ENCODE peak calls at places on chromosomes 12 and 14, in four cellular contexts. One of them, this sample, is unnamed.

GRCh38 chr12:66190519-66191406 is 1.7 kb downstream of the IRAK3 start:
- DNase-seq in H1: no peak
- DNase-seq in K562: no peak
- DNase-seq in A549: no peak
- DNase-seq in this sample: no peak

GRCh38 chr14:78982551-78982950 is 812.4 kb downstream of the NRXN3 start:
- DNase-seq in H1: no peak
- DNase-seq in K562: no peak
- DNase-seq in A549: no peak
- DNase-seq in this sample: no peak

GRCh38 chr12:11658796-11659195 is 9.3 kb downstream of the ETV6 start:
- DNase-seq in H1: no peak
- DNase-seq in K562: no peak
- DNase-seq in A549: no peak
- DNase-seq in this sample: no peak

GRCh38 chr12:132071837-132072384 is 72.2 kb downstream of the DDX51 start:
- DNase-seq in H1: no peak
- DNase-seq in K562: no peak
- DNase-seq in A549: no peak
- DNase-seq in this sample: no peak

GRCh38 chr12:1932264-1932777 is 13.9 kb upstream of the CACNA2D4 start:
- DNase-seq in H1: no peak
- DNase-seq in K562: no peak
- DNase-seq in A549: no peak
- DNase-seq in this sample: no peak

GRCh38 chr12:67269632-67270578 is 747 bp downstream of the CAND1 start:
- DNase-seq in H1: no peak
- DNase-seq in K562: peak; percentile 55
- DNase-seq in A549: peak; percentile 46
- DNase-seq in this sample: peak; percentile 15

GRCh38 chr14:99524091-99524661 is 43.0 kb downstream of the CCNK start:
- DNase-seq in H1: no peak
- DNase-seq in K562: no peak
- DNase-seq in A549: no peak
- DNase-seq in this sample: no peak

GRCh38 chr12:12181516-12181915 is 85.3 kb downstream of the LRP6 start:
- DNase-seq in H1: no peak
- DNase-seq in K562: no peak
- DNase-seq in A549: no peak
- DNase-seq in this sample: no peak

GRCh38 chr12:15152864-15153263 is 68.4 kb downstream of the RERG start:
- DNase-seq in H1: no peak
- DNase-seq in K562: no peak
- DNase-seq in A549: peak; percentile 48
- DNase-seq in this sample: no peak

GRCh38 chr14:29548948-29549370 is 378.7 kb downstream of the PRKD1 start:
- DNase-seq in H1: no peak
- DNase-seq in K562: peak; percentile 59
- DNase-seq in A549: peak; percentile 68
- DNase-seq in this sample: peak; percentile 70

GRCh38 chr12:52648012-52648550 is 3.9 kb downstream of the KRT2 start:
- DNase-seq in H1: no peak
- DNase-seq in K562: no peak
- DNase-seq in A549: no peak
- DNase-seq in this sample: no peak

GRCh38 chr12:105278043-105278697 is 42.2 kb upstream of the APPL2 start:
- DNase-seq in H1: no peak
- DNase-seq in K562: peak; percentile 7
- DNase-seq in A549: peak; percentile 57
- DNase-seq in this sample: peak; percentile 50

DNA sequence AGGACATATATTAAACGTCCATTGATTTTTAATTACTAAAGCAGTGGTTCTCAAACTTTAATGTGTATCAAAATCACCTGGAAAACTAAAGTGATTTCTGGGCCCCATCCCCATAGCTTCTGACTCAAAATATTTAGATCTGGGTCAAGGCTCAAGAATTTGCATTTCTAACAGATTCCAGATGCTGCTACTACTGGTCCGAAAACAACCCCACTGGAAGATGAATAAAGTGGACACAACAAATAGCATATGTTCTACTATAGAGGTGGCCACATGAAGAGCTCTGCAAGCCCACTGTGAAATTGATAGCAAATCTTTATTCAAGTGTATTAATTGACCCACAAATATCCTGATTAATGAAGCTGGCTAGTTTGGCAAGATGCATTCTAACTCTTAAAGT is 69.4 kb downstream of the SPATA7 start:
- DNase-seq in H1: no peak
- DNase-seq in K562: no peak
- DNase-seq in A549: no peak
- DNase-seq in this sample: no peak
- TF ChIP-seq RNF2 in H1: no peak
- TF ChIP-seq RNF2 in K562: no peak
- TF ChIP-seq RNF2 in A549: no peak
- TF ChIP-seq RNF2 in this sample: no peak

DNA sequence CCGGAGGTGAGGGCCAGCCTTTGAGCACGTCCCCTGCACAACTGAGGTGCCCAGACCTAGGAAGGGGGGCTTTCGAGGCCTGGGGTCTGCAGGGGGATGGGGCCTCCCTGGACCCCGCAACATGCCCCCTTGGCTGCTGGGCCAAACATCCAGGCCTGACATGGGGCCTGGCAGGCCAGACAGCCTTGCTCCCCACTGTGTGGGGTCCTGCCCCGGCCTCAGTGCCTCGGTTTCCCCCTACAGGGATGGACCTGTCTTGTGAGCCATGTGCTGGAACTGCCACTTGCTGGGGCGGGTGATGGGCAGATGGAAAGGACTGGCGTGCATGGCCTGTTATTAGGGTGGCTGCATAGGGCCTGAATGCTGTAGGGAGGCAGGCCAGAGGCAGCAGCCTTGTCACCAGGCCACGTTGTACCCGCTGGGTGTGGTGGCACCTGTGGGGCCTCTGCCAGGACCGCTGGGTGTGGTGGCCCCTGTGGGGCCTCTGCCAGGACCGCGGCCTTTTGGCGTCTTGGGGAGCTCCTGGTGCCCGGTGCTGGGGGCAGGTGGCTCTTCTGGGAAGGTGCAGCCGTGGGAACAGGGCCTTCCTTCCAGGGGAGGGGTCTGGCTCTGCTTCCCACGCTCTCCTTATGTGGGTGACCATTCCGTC is 20.4 kb downstream of the ASPG start:
- DNase-seq in H1: no peak
- DNase-seq in K562: no peak
- DNase-seq in A549: no peak
- DNase-seq in this sample: no peak
- TF ChIP-seq RNF2 in H1: no peak
- TF ChIP-seq RNF2 in K562: no peak
- TF ChIP-seq RNF2 in A549: no peak
- TF ChIP-seq RNF2 in this sample: no peak

DNA sequence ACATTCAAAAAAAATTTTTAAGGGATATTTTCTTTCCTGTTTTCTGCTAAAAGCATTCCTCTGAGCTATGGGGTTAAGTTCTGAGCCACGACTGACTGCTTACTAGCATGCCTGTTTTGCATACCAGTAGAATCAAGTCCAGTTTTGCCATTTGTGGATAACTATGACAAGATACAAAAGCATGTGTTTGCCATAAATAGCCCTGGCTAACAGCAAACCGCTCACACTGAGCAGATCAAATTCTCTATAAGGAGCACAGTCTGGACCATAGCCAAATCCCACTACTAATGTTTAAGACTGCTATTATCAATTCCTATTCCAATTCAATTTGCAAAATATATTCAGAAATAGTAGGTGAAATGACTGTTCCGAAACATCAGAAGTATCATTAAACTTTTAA is 3.2 kb downstream of the CFL2 start:
- DNase-seq in H1: no peak
- DNase-seq in K562: peak; percentile 44
- DNase-seq in A549: peak; percentile 48
- DNase-seq in this sample: no peak
- TF ChIP-seq RNF2 in H1: no peak
- TF ChIP-seq RNF2 in K562: no peak
- TF ChIP-seq RNF2 in A549: no peak
- TF ChIP-seq RNF2 in this sample: no peak

GRCh38 chr12:89984846-89985245 is 276.2 kb upstream of the ATP2B1 start:
- DNase-seq in H1: no peak
- DNase-seq in K562: no peak
- DNase-seq in A549: no peak
- DNase-seq in this sample: no peak
- TF ChIP-seq RNF2 in H1: no peak
- TF ChIP-seq RNF2 in K562: no peak
- TF ChIP-seq RNF2 in A549: no peak
- TF ChIP-seq RNF2 in this sample: no peak

GRCh38 chr14:44979740-44980346 is 17.9 kb downstream of the TOGARAM1 start:
- DNase-seq in H1: no peak
- DNase-seq in K562: no peak
- DNase-seq in A549: no peak
- DNase-seq in this sample: no peak
- TF ChIP-seq RNF2 in H1: no peak
- TF ChIP-seq RNF2 in K562: no peak
- TF ChIP-seq RNF2 in A549: no peak
- TF ChIP-seq RNF2 in this sample: no peak

GRCh38 chr14:36423430-36423829 is 96.6 kb downstream of the NKX2-1 start:
- DNase-seq in H1: no peak
- DNase-seq in K562: no peak
- DNase-seq in A549: no peak
- DNase-seq in this sample: no peak

GRCh38 chr14:36426836-36427235 is 93.2 kb downstream of the NKX2-1 start:
- DNase-seq in H1: no peak
- DNase-seq in K562: no peak
- DNase-seq in A549: no peak
- DNase-seq in this sample: no peak

GRCh38 chr14:36428350-36428749 is 91.7 kb downstream of the NKX2-1 start:
- DNase-seq in H1: no peak
- DNase-seq in K562: no peak
- DNase-seq in A549: no peak
- DNase-seq in this sample: no peak

GRCh38 chr14:36424478-36425102 is 95.4 kb downstream of the NKX2-1 start:
- DNase-seq in H1: no peak
- DNase-seq in K562: no peak
- DNase-seq in A549: no peak
- DNase-seq in this sample: no peak

DNA sequence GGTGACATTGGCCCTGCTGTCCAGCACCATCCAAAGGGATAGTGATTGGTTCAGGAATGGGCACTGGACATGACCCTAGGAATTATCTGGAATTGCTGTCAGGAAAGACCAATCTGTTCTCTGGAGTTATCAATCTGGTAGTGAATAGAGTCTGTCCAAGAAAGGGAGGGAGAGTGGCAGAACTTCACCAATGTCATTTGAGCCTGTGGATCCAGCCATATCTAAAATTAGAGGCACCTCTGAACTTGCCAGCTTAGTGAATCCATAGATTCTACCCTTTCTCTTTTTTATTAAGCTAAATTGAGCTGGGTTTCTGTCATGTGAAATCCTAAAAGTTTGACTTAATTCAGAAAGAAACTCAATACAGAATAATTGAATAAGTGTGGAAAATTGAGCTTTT is 93.9 kb downstream of the NKX2-1 start:
- DNase-seq in H1: no peak
- DNase-seq in K562: no peak
- DNase-seq in A549: no peak
- DNase-seq in this sample: no peak
- TF ChIP-seq RNF2 in H1: no peak
- TF ChIP-seq RNF2 in K562: no peak
- TF ChIP-seq RNF2 in A549: no peak
- TF ChIP-seq RNF2 in this sample: no peak

GRCh38 chr12:20089077-20089476 is 279.3 kb upstream of the PDE3A start:
- DNase-seq in H1: no peak
- DNase-seq in K562: no peak
- DNase-seq in A549: no peak
- DNase-seq in this sample: no peak
- TF ChIP-seq RNF2 in H1: no peak
- TF ChIP-seq RNF2 in K562: no peak
- TF ChIP-seq RNF2 in A549: no peak
- TF ChIP-seq RNF2 in this sample: no peak

DNA sequence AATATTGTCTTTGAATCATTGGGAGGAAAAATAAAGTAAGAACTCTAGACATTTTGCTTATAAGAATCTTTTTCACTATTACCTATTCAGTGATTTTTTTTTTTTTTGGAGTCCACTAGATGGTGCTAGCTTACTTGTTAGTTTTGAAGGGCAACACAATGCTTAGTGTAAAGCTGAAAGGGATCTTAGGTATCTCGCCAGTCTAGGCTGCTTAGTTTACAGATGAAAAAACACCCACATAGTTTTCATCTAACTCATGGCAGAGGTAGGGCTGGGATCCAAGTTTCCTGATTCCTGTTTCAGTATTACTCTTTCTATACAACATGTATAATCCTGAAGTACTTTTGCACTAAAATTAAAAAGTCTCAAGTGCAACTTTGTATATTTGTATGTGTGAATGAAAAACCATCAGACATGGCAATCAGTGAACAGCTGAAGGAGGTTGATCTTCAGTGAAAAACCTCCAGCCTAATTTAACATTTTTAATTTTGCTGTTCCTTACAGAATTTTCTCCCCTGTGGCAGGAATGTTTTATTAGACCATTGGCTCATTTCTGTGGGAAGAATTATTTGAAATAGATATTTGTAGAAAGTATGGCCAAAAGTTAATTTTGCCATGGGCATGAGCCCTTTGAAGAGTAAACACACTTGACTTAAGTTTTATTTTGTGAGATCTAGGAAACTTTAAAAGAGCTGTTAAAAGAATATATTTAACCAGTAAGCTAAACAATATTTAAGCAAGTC is 40.7 kb downstream of the LRRIQ1 start:
- DNase-seq in H1: no peak
- DNase-seq in K562: peak; percentile 2
- DNase-seq in A549: peak; percentile 82
- DNase-seq in this sample: peak; percentile 43
- TF ChIP-seq RNF2 in H1: no peak
- TF ChIP-seq RNF2 in K562: no peak
- TF ChIP-seq RNF2 in A549: no peak
- TF ChIP-seq RNF2 in this sample: no peak

This sample was measured in HepG2.